ENCODE peak calls at places on chromosomes 3 and 15, in six cellular contexts. V, P, O, T, A and Q are unnamed samples.

GRCh38 chr3:104436536-104436935 is 930.2 kb upstream of the ALCAM start:
- DNase-seq in T (no peak), O (no peak), A (no peak), P (no peak), V (no peak), Q (no peak)

GRCh38 chr3:182201769-182202168 is 490.0 kb downstream of the SOX2 start:
- DNase-seq in V (no peak), P (no peak), T (no peak), O (no peak), A (no peak), Q (no peak)

GRCh38 chr3:157871838-157872497 is 234.3 kb downstream of the SHOX2 start:
- DNase-seq in P (no peak), V (no peak), T (no peak), A (no peak), O (no peak), Q (no peak)

GRCh38 chr3:143358793-143359491 is 239.4 kb downstream of the CHST2 start:
- DNase-seq in V (no peak), O (no peak), A (no peak), T (peak), P (peak), Q (no peak)

GRCh38 chr15:69568621-69569020 is 116.0 kb downstream of the RPLP1 start:
- DNase-seq in T (no peak), A (peak), O (no peak), V (no peak), P (no peak), Q (no peak)

GRCh38 chr15:29759596-29759995 is 62.7 kb downstream of the TJP1 start:
- DNase-seq in V (no peak), A (no peak), P (peak), O (no peak), T (no peak), Q (no peak)

GRCh38 chr3:129892857-129893615 is 475 bp downstream of the TMCC1 start:
- DNase-seq in V (peak), A (no peak), P (peak), T (peak), O (peak), Q (no peak)

GRCh38 chr3:81666502-81667121 is 94.8 kb downstream of the GBE1 start:
- DNase-seq in P (peak), O (no peak), A (peak), V (no peak), T (no peak), Q (peak)

GRCh38 chr3:171480526-171480925 is 20.3 kb upstream of the TNIK start:
- DNase-seq in O (no peak), V (no peak), T (no peak), A (peak), P (peak), Q (no peak)

GRCh38 chr15:60871152-60871551 is 357.9 kb downstream of the RORA start:
- DNase-seq in V (no peak), O (no peak), A (no peak), T (no peak), P (no peak), Q (no peak)